ENCODE peak calls at places on chromosomes 5 and 9, in eight cellular contexts. X is COR-L47, Q is AG09309, H is head of caudate nucleus, D is substantia nigra, T is lower leg skin, A is GM23338, R is fibroblast of the aortic adventitia. Z is an unnamed sample.

GRCh38 chr5:179165421-179166170 is 105.4 kb downstream of the ZNF354C start:
- DNase-seq in X (no peak), Q (no peak), H (no peak), D (no peak), T (no peak), A (no peak), R (no peak), Z (no peak)

GRCh38 chr5:135714126-135714894 is 120.2 kb upstream of the SLC25A48 start:
- DNase-seq in X (no peak), Q (no peak), H (no peak), D (no peak), T (peak), A (no peak), R (no peak), Z (no peak)

GRCh38 chr5:72476265-72476664 is 30.9 kb downstream of the ZNF366 start:
- DNase-seq in X (no peak), Q (no peak), H (no peak), D (no peak), T (no peak), A (no peak), R (no peak), Z (no peak)

GRCh38 chr5:929596-929995 is 36.9 kb downstream of the TRIP13 start:
- DNase-seq in X (no peak), Q (no peak), H (no peak), D (no peak), T (peak), A (no peak), R (no peak), Z (no peak)

GRCh38 chr9:137162505-137163100 is 7.2 kb downstream of the LRRC26 start:
- DNase-seq in X (no peak), Q (no peak), H (no peak), D (no peak), T (no peak), A (peak), R (no peak), Z (no peak)

GRCh38 chr5:159630545-159630944 is 285.7 kb upstream of the ADRA1B start:
- DNase-seq in X (no peak), Q (no peak), H (no peak), D (no peak), T (no peak), A (no peak), R (no peak), Z (no peak)

GRCh38 chr5:96997265-96997859 is 61.5 kb downstream of the LNPEP start:
- DNase-seq in X (peak), Q (no peak), H (no peak), D (no peak), T (no peak), A (peak), R (peak), Z (no peak)

GRCh38 chr5:43773032-43773830 is 170.3 kb downstream of the NNT start:
- DNase-seq in X (no peak), Q (peak), H (no peak), D (no peak), T (no peak), A (peak), R (peak), Z (no peak)

Z was measured in aorta.